ENCODE peak calls at places on chromosomes 12 and 14, in six cellular contexts. B, D, S, U, E and V are unnamed samples.
A peak's percentile ranks its signal among the peaks of the same experiment; 100 is the strongest.

GRCh38 chr12:5665615-5666014 is 233.7 kb downstream of the NTF3 start:
- DNase-seq in B (no peak), D (no peak), S (no peak), U (no peak), E (no peak), V (no peak)

GRCh38 chr12:19657401-19657800 is 218.1 kb downstream of the AEBP2 start:
- DNase-seq in B (no peak), D (no peak), S (no peak), U (no peak), E (no peak), V (no peak)

GRCh38 chr14:77910506-77910905 is 110.6 kb downstream of the ADCK1 start:
- DNase-seq in B (no peak), D (no peak), S (no peak), U (no peak), E (no peak), V (no peak)

GRCh38 chr12:13197526-13198141 is 1.1 kb downstream of the EMP1 start:
- DNase-seq in B (no peak), D (no peak), S (no peak), U (no peak), E (peak; percentile 55), V (no peak)

GRCh38 chr12:112963227-112963861 is 15.0 kb upstream of the OAS2 start:
- DNase-seq in B (no peak), D (no peak), S (no peak), U (no peak), E (no peak), V (no peak)

GRCh38 chr14:56666294-56666693 is 86.7 kb downstream of the TMEM260 start:
- DNase-seq in B (no peak), D (no peak), S (no peak), U (no peak), E (no peak), V (no peak)

GRCh38 chr12:40312982-40313576 is 88.3 kb downstream of the LRRK2 start:
- DNase-seq in B (peak; percentile 13), D (no peak), S (peak; percentile 7), U (no peak), E (no peak), V (no peak)

GRCh38 chr14:61153436-61153835 is 127.7 kb downstream of the TMEM30B start:
- DNase-seq in B (no peak), D (no peak), S (no peak), U (no peak), E (no peak), V (no peak)

GRCh38 chr12:117119592-117120198 is 20.5 kb upstream of the TESC start:
- DNase-seq in B (peak; percentile 41), D (no peak), S (peak; percentile 73), U (no peak), E (no peak), V (no peak)

GRCh38 chr12:120737557-120738251 is 12.1 kb downstream of the ACADS start:
- DNase-seq in B (no peak), D (no peak), S (peak; percentile 29), U (no peak), E (no peak), V (no peak)

GRCh38 chr12:7190268-7191055 is 976 bp downstream of the PEX5 start:
- DNase-seq in B (peak; percentile 10), D (no peak), S (peak; percentile 21), U (no peak), E (no peak), V (no peak)

GRCh38 chr14:71651228-71651627 is 281.0 kb upstream of the RGS6 start:
- DNase-seq in B (no peak), D (no peak), S (no peak), U (no peak), E (no peak), V (no peak)

GRCh38 chr14:37230551-37231194 is 32.9 kb downstream of the MIPOL1 start:
- DNase-seq in B (peak; percentile 32), D (no peak), S (peak; percentile 66), U (peak; percentile 14), E (no peak), V (no peak)

GRCh38 chr12:123526542-123527080 is 6.9 kb downstream of the RILPL1 start:
- DNase-seq in B (no peak), D (no peak), S (no peak), U (no peak), E (no peak), V (no peak)